ENCODE peak calls at places on chromosome 9, in ten cellular contexts. One of them, this sample, is unnamed.

GRCh38 chr9:35569206-35569605 is 35.9 kb upstream of the TESK1 start:
- DNase-seq in NB4: no peak
- DNase-seq in neural crest cell: no peak
- DNase-seq in Caki2: no peak
- DNase-seq in left ventricle myocardium inferior: no peak
- DNase-seq in stimulated activated CD8-positive, alpha-beta memory T cell treated with anti-CD3 and anti-CD28 coated beads, Interleukin-15, amount 100 ng/mL, for 24 hours: no peak
- DNase-seq in left lobe of liver: no peak
- DNase-seq in psoas muscle: no peak
- DNase-seq in NCI-H1417: no peak
- DNase-seq in frontal cortex: no peak
- DNase-seq in this sample: no peak

GRCh38 chr9:70053864-70054263 is 10.2 kb downstream of the MAMDC2 start:
- DNase-seq in NB4: no peak
- DNase-seq in neural crest cell: no peak
- DNase-seq in Caki2: peak
- DNase-seq in left ventricle myocardium inferior: no peak
- DNase-seq in stimulated activated CD8-positive, alpha-beta memory T cell treated with anti-CD3 and anti-CD28 coated beads, Interleukin-15, amount 100 ng/mL, for 24 hours: no peak
- DNase-seq in left lobe of liver: no peak
- DNase-seq in psoas muscle: no peak
- DNase-seq in NCI-H1417: no peak
- DNase-seq in frontal cortex: no peak
- DNase-seq in this sample: no peak

GRCh38 chr9:90432951-90433350 is 209.7 kb downstream of the DIRAS2 start:
- DNase-seq in NB4: no peak
- DNase-seq in neural crest cell: no peak
- DNase-seq in Caki2: no peak
- DNase-seq in left ventricle myocardium inferior: no peak
- DNase-seq in stimulated activated CD8-positive, alpha-beta memory T cell treated with anti-CD3 and anti-CD28 coated beads, Interleukin-15, amount 100 ng/mL, for 24 hours: no peak
- DNase-seq in left lobe of liver: no peak
- DNase-seq in psoas muscle: no peak
- DNase-seq in NCI-H1417: peak
- DNase-seq in frontal cortex: no peak
- DNase-seq in this sample: no peak

GRCh38 chr9:121778252-121779225 is 127.1 kb downstream of the DAB2IP start:
- DNase-seq in NB4: no peak
- DNase-seq in neural crest cell: no peak
- DNase-seq in Caki2: no peak
- DNase-seq in left ventricle myocardium inferior: no peak
- DNase-seq in stimulated activated CD8-positive, alpha-beta memory T cell treated with anti-CD3 and anti-CD28 coated beads, Interleukin-15, amount 100 ng/mL, for 24 hours: no peak
- DNase-seq in left lobe of liver: no peak
- DNase-seq in psoas muscle: no peak
- DNase-seq in NCI-H1417: no peak
- DNase-seq in frontal cortex: no peak
- DNase-seq in this sample: no peak

GRCh38 chr9:36676823-36677521 is 104.3 kb downstream of the MELK start:
- DNase-seq in NB4: no peak
- DNase-seq in neural crest cell: no peak
- DNase-seq in Caki2: no peak
- DNase-seq in left ventricle myocardium inferior: no peak
- DNase-seq in stimulated activated CD8-positive, alpha-beta memory T cell treated with anti-CD3 and anti-CD28 coated beads, Interleukin-15, amount 100 ng/mL, for 24 hours: no peak
- DNase-seq in left lobe of liver: no peak
- DNase-seq in psoas muscle: no peak
- DNase-seq in NCI-H1417: no peak
- DNase-seq in frontal cortex: no peak
- DNase-seq in this sample: no peak

GRCh38 chr9:125805057-125805456 is 57.9 kb downstream of the PBX3 start:
- DNase-seq in NB4: no peak
- DNase-seq in neural crest cell: no peak
- DNase-seq in Caki2: no peak
- DNase-seq in left ventricle myocardium inferior: no peak
- DNase-seq in stimulated activated CD8-positive, alpha-beta memory T cell treated with anti-CD3 and anti-CD28 coated beads, Interleukin-15, amount 100 ng/mL, for 24 hours: no peak
- DNase-seq in left lobe of liver: no peak
- DNase-seq in psoas muscle: no peak
- DNase-seq in NCI-H1417: no peak
- DNase-seq in frontal cortex: no peak
- DNase-seq in this sample: no peak

GRCh38 chr9:91771027-91771426 is 179.0 kb downstream of the ROR2 start:
- DNase-seq in NB4: peak
- DNase-seq in neural crest cell: no peak
- DNase-seq in Caki2: peak
- DNase-seq in left ventricle myocardium inferior: no peak
- DNase-seq in stimulated activated CD8-positive, alpha-beta memory T cell treated with anti-CD3 and anti-CD28 coated beads, Interleukin-15, amount 100 ng/mL, for 24 hours: no peak
- DNase-seq in left lobe of liver: no peak
- DNase-seq in psoas muscle: no peak
- DNase-seq in NCI-H1417: peak
- DNase-seq in frontal cortex: no peak
- DNase-seq in this sample: no peak

GRCh38 chr9:111222757-111223156 is 107.3 kb downstream of the OR2K2 start:
- DNase-seq in NB4: no peak
- DNase-seq in neural crest cell: no peak
- DNase-seq in Caki2: no peak
- DNase-seq in left ventricle myocardium inferior: no peak
- DNase-seq in stimulated activated CD8-positive, alpha-beta memory T cell treated with anti-CD3 and anti-CD28 coated beads, Interleukin-15, amount 100 ng/mL, for 24 hours: no peak
- DNase-seq in left lobe of liver: no peak
- DNase-seq in psoas muscle: no peak
- DNase-seq in NCI-H1417: no peak
- DNase-seq in frontal cortex: no peak
- DNase-seq in this sample: no peak

GRCh38 chr9:132187006-132187760 is 25.3 kb downstream of the NTNG2 start:
- DNase-seq in NB4: peak
- DNase-seq in neural crest cell: no peak
- DNase-seq in Caki2: no peak
- DNase-seq in left ventricle myocardium inferior: no peak
- DNase-seq in stimulated activated CD8-positive, alpha-beta memory T cell treated with anti-CD3 and anti-CD28 coated beads, Interleukin-15, amount 100 ng/mL, for 24 hours: no peak
- DNase-seq in left lobe of liver: no peak
- DNase-seq in psoas muscle: no peak
- DNase-seq in NCI-H1417: peak
- DNase-seq in frontal cortex: no peak
- DNase-seq in this sample: no peak

GRCh38 chr9:124120272-124120671 is 108.7 kb downstream of the LHX2 start:
- DNase-seq in NB4: no peak
- DNase-seq in neural crest cell: no peak
- DNase-seq in Caki2: no peak
- DNase-seq in left ventricle myocardium inferior: no peak
- DNase-seq in stimulated activated CD8-positive, alpha-beta memory T cell treated with anti-CD3 and anti-CD28 coated beads, Interleukin-15, amount 100 ng/mL, for 24 hours: no peak
- DNase-seq in left lobe of liver: no peak
- DNase-seq in psoas muscle: no peak
- DNase-seq in NCI-H1417: no peak
- DNase-seq in frontal cortex: no peak
- DNase-seq in this sample: no peak

GRCh38 chr9:88749420-88749819 is 214.4 kb downstream of the NXNL2 start:
- DNase-seq in NB4: no peak
- DNase-seq in neural crest cell: no peak
- DNase-seq in Caki2: no peak
- DNase-seq in left ventricle myocardium inferior: no peak
- DNase-seq in stimulated activated CD8-positive, alpha-beta memory T cell treated with anti-CD3 and anti-CD28 coated beads, Interleukin-15, amount 100 ng/mL, for 24 hours: no peak
- DNase-seq in left lobe of liver: no peak
- DNase-seq in psoas muscle: no peak
- DNase-seq in NCI-H1417: no peak
- DNase-seq in frontal cortex: no peak
- DNase-seq in this sample: no peak

GRCh38 chr9:116605904-116606341 is 81.2 kb upstream of the TRIM32 start:
- DNase-seq in NB4: no peak
- DNase-seq in neural crest cell: no peak
- DNase-seq in Caki2: no peak
- DNase-seq in left ventricle myocardium inferior: peak
- DNase-seq in stimulated activated CD8-positive, alpha-beta memory T cell treated with anti-CD3 and anti-CD28 coated beads, Interleukin-15, amount 100 ng/mL, for 24 hours: no peak
- DNase-seq in left lobe of liver: no peak
- DNase-seq in psoas muscle: peak
- DNase-seq in NCI-H1417: no peak
- DNase-seq in frontal cortex: no peak
- DNase-seq in this sample: no peak

GRCh38 chr9:128091144-128091543 is 23.1 kb downstream of the SLC25A25 start:
- DNase-seq in NB4: no peak
- DNase-seq in neural crest cell: peak
- DNase-seq in Caki2: no peak
- DNase-seq in left ventricle myocardium inferior: peak
- DNase-seq in stimulated activated CD8-positive, alpha-beta memory T cell treated with anti-CD3 and anti-CD28 coated beads, Interleukin-15, amount 100 ng/mL, for 24 hours: no peak
- DNase-seq in left lobe of liver: peak
- DNase-seq in psoas muscle: peak
- DNase-seq in NCI-H1417: peak
- DNase-seq in frontal cortex: no peak
- DNase-seq in this sample: no peak

GRCh38 chr9:3887121-3887797 is 361.5 kb upstream of the RFX3 start:
- DNase-seq in NB4: no peak
- DNase-seq in neural crest cell: no peak
- DNase-seq in Caki2: no peak
- DNase-seq in left ventricle myocardium inferior: no peak
- DNase-seq in stimulated activated CD8-positive, alpha-beta memory T cell treated with anti-CD3 and anti-CD28 coated beads, Interleukin-15, amount 100 ng/mL, for 24 hours: no peak
- DNase-seq in left lobe of liver: no peak
- DNase-seq in psoas muscle: no peak
- DNase-seq in NCI-H1417: peak
- DNase-seq in frontal cortex: no peak
- DNase-seq in this sample: peak

GRCh38 chr9:20030671-20031070 is 241.8 kb upstream of the SLC24A2 start:
- DNase-seq in NB4: no peak
- DNase-seq in neural crest cell: no peak
- DNase-seq in Caki2: no peak
- DNase-seq in left ventricle myocardium inferior: no peak
- DNase-seq in stimulated activated CD8-positive, alpha-beta memory T cell treated with anti-CD3 and anti-CD28 coated beads, Interleukin-15, amount 100 ng/mL, for 24 hours: no peak
- DNase-seq in left lobe of liver: no peak
- DNase-seq in psoas muscle: no peak
- DNase-seq in NCI-H1417: no peak
- DNase-seq in frontal cortex: no peak
- DNase-seq in this sample: no peak

GRCh38 chr9:114232091-114232440 is 76.7 kb downstream of the COL27A1 start:
- DNase-seq in NB4: no peak
- DNase-seq in neural crest cell: no peak
- DNase-seq in Caki2: no peak
- DNase-seq in left ventricle myocardium inferior: no peak
- DNase-seq in stimulated activated CD8-positive, alpha-beta memory T cell treated with anti-CD3 and anti-CD28 coated beads, Interleukin-15, amount 100 ng/mL, for 24 hours: no peak
- DNase-seq in left lobe of liver: no peak
- DNase-seq in psoas muscle: no peak
- DNase-seq in NCI-H1417: no peak
- DNase-seq in frontal cortex: no peak
- DNase-seq in this sample: no peak

GRCh38 chr9:136596219-136596616 is 50.4 kb upstream of the NOTCH1 start:
- DNase-seq in NB4: no peak
- DNase-seq in neural crest cell: no peak
- DNase-seq in Caki2: no peak
- DNase-seq in left ventricle myocardium inferior: no peak
- DNase-seq in stimulated activated CD8-positive, alpha-beta memory T cell treated with anti-CD3 and anti-CD28 coated beads, Interleukin-15, amount 100 ng/mL, for 24 hours: no peak
- DNase-seq in left lobe of liver: no peak
- DNase-seq in psoas muscle: no peak
- DNase-seq in NCI-H1417: no peak
- DNase-seq in frontal cortex: no peak
- DNase-seq in this sample: no peak

GRCh38 chr9:129436751-129437625 is 183.9 kb downstream of the C9orf50 start:
- DNase-seq in NB4: peak
- DNase-seq in neural crest cell: no peak
- DNase-seq in Caki2: no peak
- DNase-seq in left ventricle myocardium inferior: peak
- DNase-seq in stimulated activated CD8-positive, alpha-beta memory T cell treated with anti-CD3 and anti-CD28 coated beads, Interleukin-15, amount 100 ng/mL, for 24 hours: no peak
- DNase-seq in left lobe of liver: no peak
- DNase-seq in psoas muscle: peak
- DNase-seq in NCI-H1417: peak
- DNase-seq in frontal cortex: peak
- DNase-seq in this sample: no peak

GRCh38 chr9:125564641-125565040 is 142.4 kb downstream of the MAPKAP1 start:
- DNase-seq in NB4: no peak
- DNase-seq in neural crest cell: no peak
- DNase-seq in Caki2: no peak
- DNase-seq in left ventricle myocardium inferior: no peak
- DNase-seq in stimulated activated CD8-positive, alpha-beta memory T cell treated with anti-CD3 and anti-CD28 coated beads, Interleukin-15, amount 100 ng/mL, for 24 hours: no peak
- DNase-seq in left lobe of liver: no peak
- DNase-seq in psoas muscle: no peak
- DNase-seq in NCI-H1417: no peak
- DNase-seq in frontal cortex: no peak
- DNase-seq in this sample: no peak

GRCh38 chr9:74760031-74760700 is 127.6 kb downstream of the TRPM6 start:
- DNase-seq in NB4: no peak
- DNase-seq in neural crest cell: no peak
- DNase-seq in Caki2: peak
- DNase-seq in left ventricle myocardium inferior: no peak
- DNase-seq in stimulated activated CD8-positive, alpha-beta memory T cell treated with anti-CD3 and anti-CD28 coated beads, Interleukin-15, amount 100 ng/mL, for 24 hours: no peak
- DNase-seq in left lobe of liver: no peak
- DNase-seq in psoas muscle: no peak
- DNase-seq in NCI-H1417: no peak
- DNase-seq in frontal cortex: no peak
- DNase-seq in this sample: no peak

GRCh38 chr9:87002517-87002916 is 55.2 kb upstream of the GAS1 start:
- DNase-seq in NB4: no peak
- DNase-seq in neural crest cell: no peak
- DNase-seq in Caki2: no peak
- DNase-seq in left ventricle myocardium inferior: no peak
- DNase-seq in stimulated activated CD8-positive, alpha-beta memory T cell treated with anti-CD3 and anti-CD28 coated beads, Interleukin-15, amount 100 ng/mL, for 24 hours: no peak
- DNase-seq in left lobe of liver: no peak
- DNase-seq in psoas muscle: no peak
- DNase-seq in NCI-H1417: no peak
- DNase-seq in frontal cortex: no peak
- DNase-seq in this sample: no peak

GRCh38 chr9:136339958-136340310 is 12.6 kb downstream of the GPSM1 start:
- DNase-seq in NB4: no peak
- DNase-seq in neural crest cell: no peak
- DNase-seq in Caki2: no peak
- DNase-seq in left ventricle myocardium inferior: no peak
- DNase-seq in stimulated activated CD8-positive, alpha-beta memory T cell treated with anti-CD3 and anti-CD28 coated beads, Interleukin-15, amount 100 ng/mL, for 24 hours: no peak
- DNase-seq in left lobe of liver: no peak
- DNase-seq in psoas muscle: no peak
- DNase-seq in NCI-H1417: peak
- DNase-seq in frontal cortex: no peak
- DNase-seq in this sample: no peak

GRCh38 chr9:10134266-10134665 is 478.5 kb downstream of the PTPRD start:
- DNase-seq in NB4: no peak
- DNase-seq in neural crest cell: no peak
- DNase-seq in Caki2: no peak
- DNase-seq in left ventricle myocardium inferior: no peak
- DNase-seq in stimulated activated CD8-positive, alpha-beta memory T cell treated with anti-CD3 and anti-CD28 coated beads, Interleukin-15, amount 100 ng/mL, for 24 hours: no peak
- DNase-seq in left lobe of liver: no peak
- DNase-seq in psoas muscle: no peak
- DNase-seq in NCI-H1417: no peak
- DNase-seq in frontal cortex: no peak
- DNase-seq in this sample: no peak

GRCh38 chr9:37667706-37668672 is 17.2 kb downstream of the FRMPD1 start:
- DNase-seq in NB4: no peak
- DNase-seq in neural crest cell: no peak
- DNase-seq in Caki2: no peak
- DNase-seq in left ventricle myocardium inferior: no peak
- DNase-seq in stimulated activated CD8-positive, alpha-beta memory T cell treated with anti-CD3 and anti-CD28 coated beads, Interleukin-15, amount 100 ng/mL, for 24 hours: no peak
- DNase-seq in left lobe of liver: no peak
- DNase-seq in psoas muscle: peak
- DNase-seq in NCI-H1417: no peak
- DNase-seq in frontal cortex: no peak
- DNase-seq in this sample: no peak

GRCh38 chr9:131302244-131303075 is 12.9 kb downstream of the PLPP7 start:
- DNase-seq in NB4: peak
- DNase-seq in neural crest cell: no peak
- DNase-seq in Caki2: no peak
- DNase-seq in left ventricle myocardium inferior: peak
- DNase-seq in stimulated activated CD8-positive, alpha-beta memory T cell treated with anti-CD3 and anti-CD28 coated beads, Interleukin-15, amount 100 ng/mL, for 24 hours: no peak
- DNase-seq in left lobe of liver: no peak
- DNase-seq in psoas muscle: peak
- DNase-seq in NCI-H1417: no peak
- DNase-seq in frontal cortex: no peak
- DNase-seq in this sample: no peak

GRCh38 chr9:107213561-107214028 is 69.5 kb upstream of the RAD23B start:
- DNase-seq in NB4: peak
- DNase-seq in neural crest cell: no peak
- DNase-seq in Caki2: peak
- DNase-seq in left ventricle myocardium inferior: no peak
- DNase-seq in stimulated activated CD8-positive, alpha-beta memory T cell treated with anti-CD3 and anti-CD28 coated beads, Interleukin-15, amount 100 ng/mL, for 24 hours: no peak
- DNase-seq in left lobe of liver: no peak
- DNase-seq in psoas muscle: no peak
- DNase-seq in NCI-H1417: peak
- DNase-seq in frontal cortex: no peak
- DNase-seq in this sample: no peak